ENCODE peak calls at places on chromosomes 5 and 9, in five cellular contexts. L is fibroblast of pulmonary artery; E is neural progenitor cell; N is AG04450; G is activated CD4-positive, CD25-positive, alpha-beta regulatory T cell. D is an unnamed sample.
A peak's percentile ranks its signal among the peaks of the same experiment; 100 is the strongest.

GRCh38 chr5:143929486-143929885 is 117.5 kb downstream of the HMHB1 start:
- DNase-seq in L (no peak), E (no peak), N (no peak), G (no peak), D (no peak)

GRCh38 chr5:88677502-88677901 is 205.5 kb downstream of the MEF2C start:
- DNase-seq in L (no peak), E (no peak), N (no peak), G (no peak), D (no peak)

GRCh38 chr5:73419414-73420390 is 28.9 kb downstream of the FOXD1 start:
- DNase-seq in L (peak; percentile 27), E (peak; percentile 88), N (peak; percentile 69), G (no peak), D (no peak)

GRCh38 chr5:9869616-9870288 is 239.6 kb upstream of the TAS2R1 start:
- DNase-seq in L (peak; percentile 47), E (no peak), N (peak; percentile 61), G (no peak), D (no peak)

GRCh38 chr5:94693043-94693822 is 74.8 kb downstream of the SLF1 start:
- DNase-seq in L (peak; percentile 91), E (peak; percentile 40), N (peak; percentile 59), G (no peak), D (peak; percentile 33)

GRCh38 chr9:130421802-130422276 is 22.9 kb upstream of the ASS1 start:
- DNase-seq in L (peak; percentile 42), E (peak; percentile 80), N (peak; percentile 81), G (no peak), D (no peak)

GRCh38 chr9:138022121-138022741 is 144.6 kb downstream of the CACNA1B start:
- DNase-seq in L (peak; percentile 1), E (peak; percentile 84), N (no peak), G (no peak), D (no peak)

GRCh38 chr5:111743993-111744392 is 13.0 kb downstream of the NREP start:
- DNase-seq in L (peak; percentile 31), E (no peak), N (no peak), G (no peak), D (no peak)

GRCh38 chr5:88879724-88880123 is 3.3 kb downstream of the MEF2C start:
- DNase-seq in L (no peak), E (peak; percentile 34), N (no peak), G (no peak), D (no peak)

GRCh38 chr5:101271945-101272344 is 368.9 kb upstream of the ST8SIA4 start:
- DNase-seq in L (no peak), E (no peak), N (no peak), G (no peak), D (no peak)

GRCh38 chr5:172944741-172945140 is 14.5 kb upstream of the RPL26L1 start:
- DNase-seq in L (no peak), E (no peak), N (no peak), G (no peak), D (no peak)

GRCh38 chr9:134641173-134641985 is at the start of gene COL5A1:
- DNase-seq in L (peak; percentile 92), E (peak; percentile 96), N (peak; percentile 74), G (no peak), D (peak; percentile 68)

GRCh38 chr5:14580037-14581034 is 1.3 kb upstream of the OTULINL start:
- DNase-seq in L (peak; percentile 56), E (no peak), N (no peak), G (no peak), D (no peak)

GRCh38 chr5:167699434-167699833 is 592.0 kb upstream of the WWC1 start:
- DNase-seq in L (peak; percentile 99), E (peak; percentile 83), N (peak; percentile 96), G (no peak), D (no peak)

GRCh38 chr9:32384002-32384363 is 460 bp upstream of the ACO1 start:
- DNase-seq in L (no peak), E (no peak), N (no peak), G (no peak), D (no peak)

GRCh38 chr5:97183930-97184213 is 825 bp upstream of the RIOK2 start:
- DNase-seq in L (no peak), E (no peak), N (no peak), G (no peak), D (no peak)

GRCh38 chr5:176575488-176576422 is 26.6 kb downstream of the CDHR2 start:
- DNase-seq in L (no peak), E (no peak), N (no peak), G (no peak), D (no peak)